ENCODE peak calls at places on chromosome 5, in eight cellular contexts. One of them, this sample, is unnamed.

GRCh38 chr5:81046041-81046440 is 85.9 kb downstream of the RASGRF2 start:
- DNase-seq in SJCRH30: no peak
- DNase-seq in OCI-LY7: no peak
- DNase-seq in mesenchymal stem cell: no peak
- DNase-seq in right atrium auricular region: no peak
- DNase-seq in uterus: no peak
- DNase-seq in brain microvascular endothelial cell: no peak
- DNase-seq in breast epithelium: no peak
- DNase-seq in this sample: no peak

GRCh38 chr5:569868-570361 is 42.2 kb upstream of the CEP72 start:
- DNase-seq in SJCRH30: no peak
- DNase-seq in OCI-LY7: no peak
- DNase-seq in mesenchymal stem cell: no peak
- DNase-seq in right atrium auricular region: no peak
- DNase-seq in uterus: no peak
- DNase-seq in brain microvascular endothelial cell: no peak
- DNase-seq in breast epithelium: no peak
- DNase-seq in this sample: no peak

GRCh38 chr5:173954671-173955605 is 34.0 kb upstream of the C5orf47 start:
- DNase-seq in SJCRH30: no peak
- DNase-seq in OCI-LY7: no peak
- DNase-seq in mesenchymal stem cell: peak; percentile 87
- DNase-seq in right atrium auricular region: no peak
- DNase-seq in uterus: no peak
- DNase-seq in brain microvascular endothelial cell: peak; percentile 21
- DNase-seq in breast epithelium: no peak
- DNase-seq in this sample: no peak

GRCh38 chr5:30539004-30539634 is 654.4 kb upstream of the CDH6 start:
- DNase-seq in SJCRH30: peak; percentile 76
- DNase-seq in OCI-LY7: no peak
- DNase-seq in mesenchymal stem cell: peak; percentile 10
- DNase-seq in right atrium auricular region: no peak
- DNase-seq in uterus: no peak
- DNase-seq in brain microvascular endothelial cell: peak; percentile 86
- DNase-seq in breast epithelium: no peak
- DNase-seq in this sample: no peak

GRCh38 chr5:82234880-82235279 is 43.3 kb downstream of the RPS23 start:
- DNase-seq in SJCRH30: no peak
- DNase-seq in OCI-LY7: no peak
- DNase-seq in mesenchymal stem cell: no peak
- DNase-seq in right atrium auricular region: no peak
- DNase-seq in uterus: no peak
- DNase-seq in brain microvascular endothelial cell: no peak
- DNase-seq in breast epithelium: no peak
- DNase-seq in this sample: no peak

GRCh38 chr5:64144429-64145215 is 21.0 kb upstream of the RNF180 start:
- DNase-seq in SJCRH30: no peak
- DNase-seq in OCI-LY7: no peak
- DNase-seq in mesenchymal stem cell: no peak
- DNase-seq in right atrium auricular region: no peak
- DNase-seq in uterus: no peak
- DNase-seq in brain microvascular endothelial cell: peak; percentile 20
- DNase-seq in breast epithelium: no peak
- DNase-seq in this sample: peak; percentile 53

GRCh38 chr5:163809480-163809879 is 304.1 kb downstream of the MAT2B start:
- DNase-seq in SJCRH30: no peak
- DNase-seq in OCI-LY7: peak; percentile 45
- DNase-seq in mesenchymal stem cell: no peak
- DNase-seq in right atrium auricular region: no peak
- DNase-seq in uterus: no peak
- DNase-seq in brain microvascular endothelial cell: no peak
- DNase-seq in breast epithelium: no peak
- DNase-seq in this sample: no peak

GRCh38 chr5:151070449-151070848 is 10.4 kb downstream of the TNIP1 start:
- DNase-seq in SJCRH30: no peak
- DNase-seq in OCI-LY7: no peak
- DNase-seq in mesenchymal stem cell: peak; percentile 42
- DNase-seq in right atrium auricular region: no peak
- DNase-seq in uterus: no peak
- DNase-seq in brain microvascular endothelial cell: no peak
- DNase-seq in breast epithelium: no peak
- DNase-seq in this sample: no peak

GRCh38 chr5:140553657-140554056 is 3.6 kb downstream of the SRA1 start:
- DNase-seq in SJCRH30: no peak
- DNase-seq in OCI-LY7: no peak
- DNase-seq in mesenchymal stem cell: peak; percentile 44
- DNase-seq in right atrium auricular region: no peak
- DNase-seq in uterus: no peak
- DNase-seq in brain microvascular endothelial cell: no peak
- DNase-seq in breast epithelium: no peak
- DNase-seq in this sample: peak; percentile 67

GRCh38 chr5:168408561-168409321 is 77.5 kb upstream of the RARS1 start:
- DNase-seq in SJCRH30: peak; percentile 44
- DNase-seq in OCI-LY7: no peak
- DNase-seq in mesenchymal stem cell: peak; percentile 45
- DNase-seq in right atrium auricular region: no peak
- DNase-seq in uterus: no peak
- DNase-seq in brain microvascular endothelial cell: no peak
- DNase-seq in breast epithelium: no peak
- DNase-seq in this sample: no peak

DNA sequence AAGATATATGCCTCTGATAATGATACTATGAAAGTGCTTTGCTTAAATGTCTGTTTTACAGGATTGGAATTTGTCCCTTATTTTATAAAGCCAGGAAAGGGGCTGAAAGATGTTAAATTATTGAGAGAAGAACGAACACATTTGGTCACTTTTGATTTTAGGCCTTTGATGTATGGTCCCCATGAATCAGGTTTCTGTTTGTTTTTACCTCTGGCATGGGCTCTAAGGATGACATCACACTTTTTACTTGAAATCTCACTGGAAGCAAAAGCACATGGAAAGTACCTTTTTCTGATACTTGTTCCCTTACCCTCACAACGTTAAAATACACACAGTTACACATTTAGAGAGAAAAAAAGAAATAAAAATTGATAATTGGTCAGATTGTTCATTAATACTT is 6.9 kb downstream of the OTULIN start:
- DNase-seq in SJCRH30: no peak
- DNase-seq in OCI-LY7: no peak
- DNase-seq in mesenchymal stem cell: peak; percentile 35
- DNase-seq in right atrium auricular region: no peak
- DNase-seq in uterus: no peak
- DNase-seq in brain microvascular endothelial cell: no peak
- DNase-seq in breast epithelium: no peak
- DNase-seq in this sample: no peak
- H3K27ac ChIP-seq in SJCRH30: no peak overlapping the region
- H3K27ac ChIP-seq in OCI-LY7: peak overlapping the region; percentile 29
- H3K27ac ChIP-seq in mesenchymal stem cell: no peak overlapping the region
- H3K27ac ChIP-seq in right atrium auricular region: peak overlapping the region; percentile 40
- H3K27ac ChIP-seq in uterus: no peak overlapping the region
- H3K27ac ChIP-seq in brain microvascular endothelial cell: no peak overlapping the region
- H3K27ac ChIP-seq in breast epithelium: peak overlapping the region; percentile 1
- H3K27ac ChIP-seq in this sample: peak overlapping the region; percentile 58

DNA sequence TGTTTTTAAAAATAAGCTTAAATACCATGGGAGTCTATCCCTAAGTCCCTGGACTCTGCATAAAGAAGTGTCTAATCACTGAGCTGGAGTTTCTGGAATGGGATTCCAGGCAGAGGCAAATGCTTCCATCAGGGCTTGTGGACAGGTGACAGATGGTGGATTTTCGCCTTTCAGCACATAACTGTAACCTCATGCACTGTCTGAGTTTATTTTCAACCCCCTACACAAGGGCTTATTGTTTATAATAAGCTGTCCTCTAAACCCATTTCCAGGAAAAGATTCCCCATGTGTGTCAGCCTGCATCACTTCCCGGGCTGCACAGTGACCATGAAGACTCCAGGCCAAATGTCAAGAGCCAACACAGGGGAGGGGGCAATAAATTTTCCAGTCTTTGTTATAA is 264.0 kb downstream of the PIK3R1 start:
- DNase-seq in SJCRH30: peak; percentile 89
- DNase-seq in OCI-LY7: no peak
- DNase-seq in mesenchymal stem cell: peak; percentile 67
- DNase-seq in right atrium auricular region: no peak
- DNase-seq in uterus: no peak
- DNase-seq in brain microvascular endothelial cell: no peak
- DNase-seq in breast epithelium: no peak
- DNase-seq in this sample: no peak
- H3K27ac ChIP-seq in SJCRH30: peak overlapping the region; percentile 42
- H3K27ac ChIP-seq in OCI-LY7: no peak overlapping the region
- H3K27ac ChIP-seq in mesenchymal stem cell: no peak overlapping the region
- H3K27ac ChIP-seq in right atrium auricular region: no peak overlapping the region
- H3K27ac ChIP-seq in uterus: peak overlapping the region; percentile 86
- H3K27ac ChIP-seq in brain microvascular endothelial cell: no peak overlapping the region
- H3K27ac ChIP-seq in breast epithelium: peak overlapping the region; percentile 43
- H3K27ac ChIP-seq in this sample: no peak overlapping the region

GRCh38 chr5:39631948-39632347 is 207.2 kb upstream of the DAB2 start:
- DNase-seq in SJCRH30: no peak
- DNase-seq in OCI-LY7: no peak
- DNase-seq in mesenchymal stem cell: no peak
- DNase-seq in right atrium auricular region: no peak
- DNase-seq in uterus: no peak
- DNase-seq in brain microvascular endothelial cell: no peak
- DNase-seq in breast epithelium: no peak
- DNase-seq in this sample: no peak
- H3K27ac ChIP-seq in SJCRH30: no peak overlapping the region
- H3K27ac ChIP-seq in OCI-LY7: no peak overlapping the region
- H3K27ac ChIP-seq in mesenchymal stem cell: no peak overlapping the region
- H3K27ac ChIP-seq in right atrium auricular region: no peak overlapping the region
- H3K27ac ChIP-seq in uterus: no peak overlapping the region
- H3K27ac ChIP-seq in brain microvascular endothelial cell: no peak overlapping the region
- H3K27ac ChIP-seq in breast epithelium: no peak overlapping the region
- H3K27ac ChIP-seq in this sample: no peak overlapping the region

GRCh38 chr5:139470821-139471300 is at the start of gene SMIM33:
- DNase-seq in SJCRH30: no peak
- DNase-seq in OCI-LY7: peak; percentile 35
- DNase-seq in mesenchymal stem cell: no peak
- DNase-seq in right atrium auricular region: no peak
- DNase-seq in uterus: no peak
- DNase-seq in brain microvascular endothelial cell: no peak
- DNase-seq in breast epithelium: no peak
- DNase-seq in this sample: no peak

GRCh38 chr5:139473105-139473504 is 2.3 kb downstream of the SMIM33 start:
- DNase-seq in SJCRH30: peak; percentile 69
- DNase-seq in OCI-LY7: no peak
- DNase-seq in mesenchymal stem cell: no peak
- DNase-seq in right atrium auricular region: no peak
- DNase-seq in uterus: no peak
- DNase-seq in brain microvascular endothelial cell: no peak
- DNase-seq in breast epithelium: no peak
- DNase-seq in this sample: no peak

GRCh38 chr5:139473565-139473964 is 2.8 kb downstream of the SMIM33 start:
- DNase-seq in SJCRH30: peak; percentile 53
- DNase-seq in OCI-LY7: no peak
- DNase-seq in mesenchymal stem cell: no peak
- DNase-seq in right atrium auricular region: no peak
- DNase-seq in uterus: no peak
- DNase-seq in brain microvascular endothelial cell: no peak
- DNase-seq in breast epithelium: no peak
- DNase-seq in this sample: no peak

GRCh38 chr5:139474815-139475791 is 4.3 kb downstream of the SMIM33 start:
- DNase-seq in SJCRH30: no peak
- DNase-seq in OCI-LY7: no peak
- DNase-seq in mesenchymal stem cell: peak; percentile 68
- DNase-seq in right atrium auricular region: no peak
- DNase-seq in uterus: peak; percentile 40
- DNase-seq in brain microvascular endothelial cell: no peak
- DNase-seq in breast epithelium: no peak
- DNase-seq in this sample: no peak

DNA sequence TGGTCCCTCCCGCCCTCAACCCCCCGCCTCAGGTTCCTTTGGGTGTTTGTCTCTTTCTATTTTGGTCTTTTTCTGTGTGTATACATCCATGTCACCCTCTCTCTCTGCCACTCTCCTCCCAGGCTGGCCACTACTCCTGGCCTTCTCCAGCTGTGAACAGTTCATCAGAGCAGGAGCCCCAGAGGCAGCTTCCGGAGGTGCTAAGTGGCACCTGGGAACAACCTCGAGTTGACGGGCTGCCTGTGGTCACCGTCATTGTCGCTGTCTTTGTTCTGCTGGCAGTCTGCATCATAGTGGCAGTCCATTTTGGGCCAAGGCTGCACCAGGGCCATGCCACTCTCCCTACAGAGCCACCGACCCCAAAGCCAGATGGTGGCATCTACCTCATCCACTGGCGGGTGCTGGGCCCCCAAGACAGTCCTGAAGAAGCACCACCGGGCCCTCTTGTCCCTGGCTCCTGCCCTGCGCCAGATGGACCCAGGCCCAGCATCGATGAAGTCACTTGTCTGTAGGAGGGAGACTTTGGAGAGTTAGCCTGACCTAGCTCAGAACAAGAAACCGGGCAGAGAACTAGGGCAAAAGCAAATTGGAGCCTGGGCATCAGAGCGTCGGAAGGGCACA is 1.7 kb downstream of the SMIM33 start:
- DNase-seq in SJCRH30: no peak
- DNase-seq in OCI-LY7: no peak
- DNase-seq in mesenchymal stem cell: no peak
- DNase-seq in right atrium auricular region: no peak
- DNase-seq in uterus: no peak
- DNase-seq in brain microvascular endothelial cell: no peak
- DNase-seq in breast epithelium: no peak
- DNase-seq in this sample: no peak
- H3K27ac ChIP-seq in SJCRH30: no peak overlapping the region
- H3K27ac ChIP-seq in OCI-LY7: no peak overlapping the region
- H3K27ac ChIP-seq in mesenchymal stem cell: no peak overlapping the region
- H3K27ac ChIP-seq in right atrium auricular region: peak overlapping the region; percentile 58
- H3K27ac ChIP-seq in uterus: peak overlapping the region; percentile 55
- H3K27ac ChIP-seq in brain microvascular endothelial cell: no peak overlapping the region
- H3K27ac ChIP-seq in breast epithelium: peak overlapping the region; percentile 76
- H3K27ac ChIP-seq in this sample: peak overlapping the region; percentile 60

DNA sequence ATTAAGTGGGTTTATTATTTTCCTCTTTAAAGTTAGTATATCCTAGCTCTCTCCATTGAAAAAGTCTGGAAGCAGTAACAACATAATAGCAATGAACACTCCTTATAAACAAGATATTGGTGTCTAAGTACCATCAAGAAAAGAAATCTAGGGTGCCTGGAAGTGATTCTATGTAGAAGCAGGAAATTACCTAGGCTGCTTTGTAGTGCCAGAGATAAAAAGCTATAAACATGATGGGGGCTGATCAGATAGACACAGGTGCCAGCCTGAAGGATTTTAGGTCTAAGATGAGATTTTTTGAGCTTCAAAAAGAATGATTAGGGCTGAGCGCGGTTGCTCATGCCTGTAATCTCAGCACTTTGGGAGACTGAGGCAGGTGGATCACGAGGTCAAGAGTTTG is 1179.3 kb upstream of the CDH9 start:
- DNase-seq in SJCRH30: no peak
- DNase-seq in OCI-LY7: no peak
- DNase-seq in mesenchymal stem cell: no peak
- DNase-seq in right atrium auricular region: no peak
- DNase-seq in uterus: no peak
- DNase-seq in brain microvascular endothelial cell: no peak
- DNase-seq in breast epithelium: no peak
- DNase-seq in this sample: no peak
- H3K27ac ChIP-seq in SJCRH30: no peak overlapping the region
- H3K27ac ChIP-seq in OCI-LY7: no peak overlapping the region
- H3K27ac ChIP-seq in mesenchymal stem cell: no peak overlapping the region
- H3K27ac ChIP-seq in right atrium auricular region: no peak overlapping the region
- H3K27ac ChIP-seq in uterus: no peak overlapping the region
- H3K27ac ChIP-seq in brain microvascular endothelial cell: no peak overlapping the region
- H3K27ac ChIP-seq in breast epithelium: no peak overlapping the region
- H3K27ac ChIP-seq in this sample: no peak overlapping the region

This sample was measured in epithelial cell of prostate.